ENCODE peak calls at places on chromosomes 7 and 10, in six cellular contexts. M is K562, L is IMR-90, C is HepG2, F is A549, P is GM12878. B is an unnamed sample.

GRCh38 chr10:99945286-99945685 is 64.5 kb downstream of the DNMBP start:
- DNase-seq in M (no peak), L (peak; percentile 93), C (no peak), F (peak; percentile 60), P (no peak), B (no peak)

GRCh38 chr7:157485361-157485831 is 148.6 kb downstream of the DNAJB6 start:
- DNase-seq in M (no peak), L (no peak), C (no peak), F (no peak), P (no peak), B (no peak)

GRCh38 chr7:140316165-140316661 is 82.1 kb downstream of the SLC37A3 start:
- DNase-seq in M (no peak), L (peak; percentile 73), C (no peak), F (peak; percentile 79), P (no peak), B (no peak)

GRCh38 chr7:69047166-69047760 is 551.0 kb upstream of the AUTS2 start:
- DNase-seq in M (no peak), L (no peak), C (no peak), F (no peak), P (no peak), B (no peak)

GRCh38 chr10:34480345-34480744 is 334.8 kb downstream of the PARD3 start:
- DNase-seq in M (no peak), L (no peak), C (no peak), F (no peak), P (no peak), B (no peak)

GRCh38 chr10:76306859-76307258 is 875.4 kb downstream of the LRMDA start:
- DNase-seq in M (no peak), L (peak; percentile 68), C (no peak), F (no peak), P (no peak), B (no peak)

GRCh38 chr10:73887038-73888015 is 13.0 kb upstream of the CAMK2G start:
- DNase-seq in M (no peak), L (peak; percentile 86), C (no peak), F (peak; percentile 89), P (no peak), B (no peak)

GRCh38 chr10:72659694-72660093 is 32.2 kb upstream of the MCU start:
- DNase-seq in M (no peak), L (no peak), C (peak; percentile 28), F (peak; percentile 56), P (no peak), B (no peak)

GRCh38 chr7:128347573-128348147 is 4.0 kb upstream of the RBM28 start:
- DNase-seq in M (peak; percentile 66), L (peak; percentile 45), C (peak; percentile 50), F (peak; percentile 61), P (no peak), B (peak; percentile 63)

GRCh38 chr7:151699147-151699546 is 177.8 kb downstream of the PRKAG2 start:
- DNase-seq in M (no peak), L (peak; percentile 97), C (no peak), F (peak; percentile 72), P (no peak), B (peak; percentile 62)

GRCh38 chr7:18655969-18656761 is 160.6 kb downstream of the HDAC9 start:
- DNase-seq in M (no peak), L (peak; percentile 17), C (no peak), F (no peak), P (no peak), B (no peak)

GRCh38 chr10:5500162-5500670 is 846 bp upstream of the CALML5 start:
- DNase-seq in M (no peak), L (no peak), C (no peak), F (no peak), P (no peak), B (no peak)

GRCh38 chr7:74656421-74656910 is 1.1 kb upstream of the GTF2I start:
- DNase-seq in M (peak; percentile 79), L (no peak), C (peak; percentile 51), F (peak; percentile 45), P (no peak), B (peak; percentile 29)

GRCh38 chr7:153584132-153584531 is 468.1 kb upstream of the DPP6 start:
- DNase-seq in M (no peak), L (no peak), C (no peak), F (no peak), P (no peak), B (no peak)

GRCh38 chr10:63614371-63614891 is 93.2 kb downstream of the REEP3 start:
- DNase-seq in M (no peak), L (peak; percentile 63), C (no peak), F (no peak), P (no peak), B (no peak)

GRCh38 chr7:101507791-101508252 is 121.3 kb downstream of the MYL10 start:
- DNase-seq in M (peak; percentile 67), L (peak; percentile 42), C (peak; percentile 78), F (peak; percentile 84), P (no peak), B (peak; percentile 76)

GRCh38 chr7:129066290-129067131 is 11.6 kb upstream of the TNPO3 start:
- DNase-seq in M (peak; percentile 86), L (peak; percentile 77), C (no peak), F (peak; percentile 43), P (no peak), B (peak; percentile 27)

GRCh38 chr7:104096683-104097082 is 107.2 kb upstream of the RELN start:
- DNase-seq in M (peak; percentile 72), L (peak; percentile 18), C (peak; percentile 78), F (peak; percentile 29), P (no peak), B (peak; percentile 17)

GRCh38 chr7:45259966-45260646 is 102.5 kb downstream of the RAMP3 start:
- DNase-seq in M (peak; percentile 70), L (peak; percentile 7), C (peak; percentile 10), F (peak; percentile 39), P (no peak), B (peak; percentile 78)

GRCh38 chr10:98898987-98899386 is 336.7 kb downstream of the HPSE2 start:
- DNase-seq in M (no peak), L (no peak), C (no peak), F (no peak), P (no peak), B (no peak)

GRCh38 chr7:70063796-70064423 is 465.6 kb downstream of the AUTS2 start:
- DNase-seq in M (no peak), L (no peak), C (no peak), F (no peak), P (no peak), B (no peak)

GRCh38 chr7:92645531-92646061 is 55.4 kb upstream of the FAM133B start:
- DNase-seq in M (no peak), L (peak; percentile 15), C (peak; percentile 7), F (peak; percentile 91), P (no peak), B (no peak)

GRCh38 chr7:30595461-30596042 is 874 bp downstream of the GARS1 start:
- DNase-seq in M (no peak), L (no peak), C (no peak), F (no peak), P (peak; percentile 1), B (no peak)

DNA sequence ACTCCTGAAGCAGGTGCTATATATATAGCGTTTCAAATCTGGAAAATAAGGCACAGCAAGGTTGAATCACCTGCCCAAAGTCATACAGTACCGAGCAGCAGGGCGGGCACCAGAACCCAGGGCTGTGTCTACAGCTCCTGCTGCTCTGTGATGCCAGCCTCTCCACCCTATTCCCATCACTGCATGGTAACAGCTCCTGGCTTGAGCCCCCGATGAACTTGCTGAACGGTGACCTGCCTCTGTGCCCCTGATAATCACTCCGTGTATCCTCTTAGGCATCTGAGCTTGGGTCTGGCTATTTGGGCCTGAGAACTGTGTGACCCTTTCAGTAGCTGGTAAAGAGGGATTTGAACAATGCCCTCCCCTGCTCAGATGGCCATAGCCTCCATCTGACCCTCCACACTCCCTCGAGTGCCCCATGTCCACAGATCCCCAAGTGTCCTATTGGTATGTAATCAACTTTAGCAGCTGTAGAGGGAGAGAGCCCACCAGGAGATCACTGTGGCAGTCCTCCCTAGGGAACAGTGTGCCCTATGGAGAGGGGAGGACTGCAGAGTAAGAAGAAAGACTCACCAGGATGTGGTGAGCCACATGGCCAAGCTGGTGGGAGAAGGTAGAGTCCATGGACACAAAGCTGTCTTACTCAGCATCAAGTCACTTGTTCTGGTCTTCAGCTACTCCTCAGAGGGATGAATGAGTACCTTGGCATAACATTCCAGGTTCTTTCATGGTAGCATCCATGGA is 1.1 kb upstream of the ARHGAP22 start:
- DNase-seq in M (no peak), L (peak; percentile 76), C (no peak), F (no peak), P (no peak), B (no peak)
- TF ChIP-seq BHLHE40 in M (no peak), L (no peak), C (no peak), F (no peak), P (no peak), B (no peak)

DNA sequence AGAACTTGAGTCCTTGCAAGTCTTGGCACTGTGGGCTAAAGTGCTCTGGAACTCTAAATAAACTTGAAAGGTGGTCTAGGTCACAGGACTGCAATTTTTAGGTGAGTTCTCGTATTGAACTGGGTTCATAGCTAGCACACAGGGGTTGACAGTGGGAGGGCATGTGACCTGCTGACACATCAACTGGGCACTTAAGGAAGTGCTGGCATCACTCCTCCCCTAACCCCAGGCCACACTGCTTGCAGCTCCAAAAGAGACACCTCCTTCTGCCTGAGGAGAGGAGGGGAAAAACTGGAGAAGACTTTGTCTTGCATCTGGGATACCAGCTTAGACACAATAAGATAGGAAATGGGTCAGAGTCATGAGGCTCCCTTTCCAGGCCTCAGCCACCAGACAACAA is 38.0 kb upstream of the AASS start:
- DNase-seq in M (no peak), L (no peak), C (no peak), F (no peak), P (no peak), B (no peak)
- TF ChIP-seq BHLHE40 in M (no peak), L (no peak), C (no peak), F (no peak), P (no peak), B (no peak)

GRCh38 chr7:4765776-4766490 is 9.5 kb upstream of the AP5Z1 start:
- DNase-seq in M (no peak), L (no peak), C (no peak), F (no peak), P (no peak), B (no peak)
- TF ChIP-seq BHLHE40 in M (no peak), L (no peak), C (no peak), F (no peak), P (no peak), B (no peak)

GRCh38 chr7:124459101-124460052 is 306.2 kb downstream of the GPR37 start:
- DNase-seq in M (no peak), L (peak; percentile 87), C (peak; percentile 21), F (peak; percentile 73), P (no peak), B (no peak)
- TF ChIP-seq BHLHE40 in M (no peak), L (peak; percentile 49), C (no peak), F (no peak), P (no peak), B (no peak)